ENCODE peak calls at places on chromosomes 1 and 21, in nine cellular contexts. D is activated CD4-positive, alpha-beta T cell treated with anti-CD3 and anti-CD28 coated beads, Interleukin-2, amount 50 U/mL, for 1 hour; T is lower lobe of right lung; W is DMS153; Q is left cardiac atrium; M is heart right ventricle; F is endothelial cell; J is CD4-positive, alpha-beta T cell; E is caudate nucleus. B is an unnamed sample.

GRCh38 chr1:234875953-234876814 is 252.5 kb downstream of the TOMM20 start:
- DNase-seq in D (no peak), T (peak; percentile 59), W (no peak), Q (peak; percentile 71), M (no peak), F (no peak), J (no peak), E (no peak), B (no peak)

GRCh38 chr1:116971481-116971880 is 30.1 kb upstream of the CD101 start:
- DNase-seq in D (no peak), T (no peak), W (no peak), Q (no peak), M (no peak), F (no peak), J (no peak), E (no peak), B (no peak)

GRCh38 chr21:45972716-45973474 is 8.7 kb upstream of the COL6A1 start:
- DNase-seq in D (no peak), T (peak; percentile 51), W (no peak), Q (peak; percentile 88), M (peak; percentile 94), F (peak; percentile 26), J (no peak), E (no peak), B (peak; percentile 41)

GRCh38 chr1:218171302-218171893 is 113.7 kb upstream of the RRP15 start:
- DNase-seq in D (no peak), T (no peak), W (peak; percentile 44), Q (no peak), M (no peak), F (no peak), J (no peak), E (no peak), B (no peak)

GRCh38 chr1:85578321-85579295 is 2.0 kb upstream of the CCN1 start:
- DNase-seq in D (no peak), T (no peak), W (no peak), Q (no peak), M (no peak), F (no peak), J (no peak), E (no peak), B (no peak)

GRCh38 chr1:154937051-154937987 is 800 bp upstream of the PMVK start:
- DNase-seq in D (peak; percentile 90), T (peak; percentile 93), W (peak; percentile 91), Q (peak; percentile 93), M (peak; percentile 92), F (peak; percentile 81), J (no peak), E (peak; percentile 90), B (peak; percentile 97)

GRCh38 chr1:173122958-173123852 is 72.5 kb upstream of the TNFSF18 start:
- DNase-seq in D (no peak), T (peak; percentile 80), W (no peak), Q (peak; percentile 77), M (peak; percentile 79), F (peak; percentile 7), J (no peak), E (no peak), B (peak; percentile 51)

GRCh38 chr1:160136926-160137200 is 14.5 kb upstream of the ATP1A4 start:
- DNase-seq in D (no peak), T (no peak), W (no peak), Q (no peak), M (no peak), F (no peak), J (no peak), E (no peak), B (no peak)

GRCh38 chr1:41783189-41783639 is 135.5 kb downstream of the HIVEP3 start:
- DNase-seq in D (no peak), T (no peak), W (peak; percentile 82), Q (no peak), M (no peak), F (no peak), J (no peak), E (peak; percentile 7), B (no peak)

GRCh38 chr1:207404849-207405525 is 49.1 kb upstream of the CR2 start:
- DNase-seq in D (no peak), T (no peak), W (peak; percentile 74), Q (no peak), M (no peak), F (no peak), J (no peak), E (no peak), B (no peak)

GRCh38 chr1:10598088-10598712 is 123.5 kb downstream of the PEX14 start:
- DNase-seq in D (no peak), T (no peak), W (peak; percentile 62), Q (no peak), M (no peak), F (no peak), J (no peak), E (no peak), B (peak; percentile 25)

GRCh38 chr1:244651956-244652698 is 799 bp upstream of the DESI2 start:
- DNase-seq in D (no peak), T (no peak), W (no peak), Q (no peak), M (no peak), F (no peak), J (no peak), E (peak; percentile 17), B (no peak)

GRCh38 chr1:174358786-174359453 is 88.8 kb upstream of the GPR52 start:
- DNase-seq in D (no peak), T (no peak), W (peak; percentile 10), Q (no peak), M (no peak), F (no peak), J (no peak), E (no peak), B (no peak)

GRCh38 chr1:208069317-208069716 is 158.4 kb upstream of the CD34 start:
- DNase-seq in D (no peak), T (no peak), W (no peak), Q (no peak), M (no peak), F (no peak), J (no peak), E (no peak), B (no peak)

GRCh38 chr1:157155658-157156057 is 17.5 kb upstream of the ETV3 start:
- DNase-seq in D (no peak), T (no peak), W (peak; percentile 73), Q (no peak), M (no peak), F (no peak), J (no peak), E (no peak), B (no peak)

GRCh38 chr21:38756746-38757145 is 49.0 kb upstream of the ETS2 start:
- DNase-seq in D (no peak), T (no peak), W (no peak), Q (no peak), M (no peak), F (no peak), J (no peak), E (no peak), B (no peak)

GRCh38 chr21:34883501-34884271 is 165.4 kb downstream of the RUNX1 start:
- DNase-seq in D (no peak), T (no peak), W (no peak), Q (no peak), M (no peak), F (no peak), J (no peak), E (no peak), B (no peak)